ENCODE peak calls at places on chromosome 3, in four cellular contexts. D is CD8-positive, alpha-beta memory T cell; Q is Calu3; L is EH. O is an unnamed sample.

GRCh38 chr3:187966636-187967035 is 187.3 kb upstream of the LPP start:
- DNase-seq in D (no peak), Q (no peak), L (no peak), O (no peak)

GRCh38 chr3:178205750-178206149 is 330.5 kb upstream of the KCNMB2 start:
- DNase-seq in D (no peak), Q (no peak), L (peak), O (no peak)

GRCh38 chr3:48656061-48656840 is 6.4 kb downstream of the CELSR3 start:
- DNase-seq in D (peak), Q (no peak), L (peak), O (peak)

GRCh38 chr3:73134034-73134433 is 72.6 kb downstream of the EBLN2 start:
- DNase-seq in D (no peak), Q (no peak), L (no peak), O (no peak)

GRCh38 chr3:73512095-73512494 is 112.6 kb downstream of the PDZRN3 start:
- DNase-seq in D (no peak), Q (no peak), L (no peak), O (no peak)

GRCh38 chr3:47024932-47025331 is 45.5 kb downstream of the NBEAL2 start:
- DNase-seq in D (no peak), Q (no peak), L (peak), O (no peak)

GRCh38 chr3:150345021-150345538 is 63.0 kb upstream of the TSC22D2 start:
- DNase-seq in D (no peak), Q (peak), L (peak), O (no peak)

GRCh38 chr3:123809597-123809996 is 74.5 kb downstream of the MYLK start:
- DNase-seq in D (no peak), Q (no peak), L (peak), O (no peak)

GRCh38 chr3:114745322-114746240 is 401.5 kb downstream of the ZBTB20 start:
- DNase-seq in D (no peak), Q (peak), L (peak), O (no peak)

GRCh38 chr3:193822492-193823220 is 229.6 kb downstream of the OPA1 start:
- DNase-seq in D (no peak), Q (no peak), L (peak), O (no peak)

GRCh38 chr3:138861755-138862333 is 27.1 kb upstream of the PIK3CB start:
- DNase-seq in D (no peak), Q (peak), L (peak), O (no peak)

GRCh38 chr3:188649521-188649920 is 495.6 kb downstream of the LPP start:
- DNase-seq in D (no peak), Q (no peak), L (peak), O (no peak)

GRCh38 chr3:108834551-108834950 is 12.0 kb downstream of the TRAT1 start:
- DNase-seq in D (no peak), Q (no peak), L (no peak), O (no peak)

GRCh38 chr3:123459867-123460266 is 11.0 kb upstream of the ADCY5 start:
- DNase-seq in D (no peak), Q (no peak), L (no peak), O (no peak)

GRCh38 chr3:51686512-51687215 is 15.6 kb downstream of the TEX264 start:
- DNase-seq in D (peak), Q (no peak), L (peak), O (peak)

GRCh38 chr3:101195951-101196713 is 124.2 kb downstream of the IMPG2 start:
- DNase-seq in D (no peak), Q (peak), L (peak), O (no peak)

GRCh38 chr3:9890249-9891071 is at the start of gene JAGN1:
- DNase-seq in D (peak), Q (peak), L (peak), O (peak)

GRCh38 chr3:4509043-4509442 is 15.9 kb downstream of the ITPR1 start:
- DNase-seq in D (no peak), Q (no peak), L (no peak), O (no peak)

GRCh38 chr3:172277151-172277652 is 171.1 kb downstream of the GHSR start:
- DNase-seq in D (no peak), Q (no peak), L (no peak), O (no peak)

GRCh38 chr3:182794455-182794773 is 1.1 kb downstream of the ATP11B start:
- DNase-seq in D (no peak), Q (no peak), L (no peak), O (no peak)

GRCh38 chr3:26090589-26090988 is 300.7 kb downstream of the OXSM start:
- DNase-seq in D (no peak), Q (no peak), L (no peak), O (no peak)

GRCh38 chr3:64861684-64862083 is 173.9 kb upstream of the ADAMTS9 start:
- DNase-seq in D (no peak), Q (no peak), L (no peak), O (no peak)

GRCh38 chr3:126995254-126995770 is 12.4 kb downstream of the PLXNA1 start:
- DNase-seq in D (no peak), Q (no peak), L (no peak), O (no peak)

GRCh38 chr3:136819784-136820640 is 1.1 kb downstream of the SLC35G2 start:
- DNase-seq in D (peak), Q (peak), L (peak), O (no peak)

GRCh38 chr3:70358978-70359580 is 46.6 kb upstream of the MDFIC2 start:
- DNase-seq in D (no peak), Q (peak), L (peak), O (no peak)

GRCh38 chr3:9696480-9697220 is 7.0 kb upstream of the CPNE9 start:
- DNase-seq in D (no peak), Q (no peak), L (no peak), O (no peak)

O was measured in T follicular helper cell.